ENCODE peak calls at places on chromosome 13, in eight cellular contexts. E is prostate gland, T is suprapubic skin, D is heart left ventricle, M is uterus, O is adrenal gland, W is IMR-90, B is GM12892. G is an unnamed sample.

GRCh38 chr13:57630661-57631606 is 610 bp upstream of the PCDH17 start:
- DNase-seq in E (no peak), W (no peak), B (no peak), M (no peak), O (no peak), D (no peak), T (no peak), G (peak; percentile 10)

GRCh38 chr13:101535192-101535746 is 82.8 kb downstream of the ITGBL1 start:
- DNase-seq in D (no peak), W (peak; percentile 44), M (no peak), E (no peak), O (no peak), T (no peak), B (no peak), G (no peak)

GRCh38 chr13:91372813-91373420 is 25.4 kb downstream of the MIR17HG start:
- DNase-seq in D (no peak), O (no peak), E (no peak), B (no peak), W (no peak), T (no peak), M (no peak), G (no peak)

GRCh38 chr13:31090921-31091624 is 70.6 kb downstream of the HSPH1 start:
- DNase-seq in W (peak; percentile 25), M (no peak), D (no peak), O (no peak), T (no peak), E (no peak), B (no peak), G (peak; percentile 7)

GRCh38 chr13:98511435-98511834 is 65.5 kb downstream of the STK24 start:
- DNase-seq in W (no peak), T (no peak), B (no peak), O (peak; percentile 16), E (no peak), D (no peak), M (no peak), G (no peak)

GRCh38 chr13:52405767-52406494 is at the start of gene THSD1:
- DNase-seq in B (peak; percentile 28), O (peak; percentile 47), T (peak; percentile 77), D (peak; percentile 89), M (peak; percentile 52), W (peak; percentile 41), E (peak; percentile 21), G (peak; percentile 34)

GRCh38 chr13:103100795-103101194 is 34.6 kb upstream of the SLC10A2 start:
- DNase-seq in D (no peak), M (no peak), T (no peak), O (no peak), E (no peak), B (no peak), W (no peak), G (no peak)

GRCh38 chr13:49225358-49226042 is 5.4 kb downstream of the MLNR start:
- DNase-seq in E (peak; percentile 50), W (no peak), B (no peak), T (no peak), M (no peak), D (no peak), O (no peak), G (peak; percentile 50)

GRCh38 chr13:75402787-75403186 is 79.2 kb downstream of the TBC1D4 start:
- DNase-seq in E (no peak), M (peak; percentile 33), W (no peak), B (no peak), D (peak; percentile 63), O (no peak), T (no peak), G (no peak)

GRCh38 chr13:106533101-106533939 is 2.1 kb downstream of the EFNB2 start:
- DNase-seq in O (peak; percentile 81), T (peak; percentile 85), E (peak; percentile 78), D (peak; percentile 88), M (peak; percentile 80), B (peak; percentile 25), W (peak; percentile 78), G (peak; percentile 83)

GRCh38 chr13:25687622-25688225 is 315.9 kb downstream of the ATP8A2 start:
- DNase-seq in D (no peak), T (no peak), B (no peak), E (peak; percentile 23), O (no peak), M (no peak), W (no peak), G (no peak)

GRCh38 chr13:38542601-38543000 is 144.3 kb upstream of the FREM2 start:
- DNase-seq in O (no peak), E (no peak), M (no peak), W (no peak), T (no peak), B (no peak), D (no peak), G (no peak)

GRCh38 chr13:63449549-63449948 is 2033.9 kb upstream of the PCDH20 start:
- DNase-seq in B (no peak), M (no peak), D (no peak), T (no peak), O (no peak), W (no peak), E (no peak), G (no peak)

DNA sequence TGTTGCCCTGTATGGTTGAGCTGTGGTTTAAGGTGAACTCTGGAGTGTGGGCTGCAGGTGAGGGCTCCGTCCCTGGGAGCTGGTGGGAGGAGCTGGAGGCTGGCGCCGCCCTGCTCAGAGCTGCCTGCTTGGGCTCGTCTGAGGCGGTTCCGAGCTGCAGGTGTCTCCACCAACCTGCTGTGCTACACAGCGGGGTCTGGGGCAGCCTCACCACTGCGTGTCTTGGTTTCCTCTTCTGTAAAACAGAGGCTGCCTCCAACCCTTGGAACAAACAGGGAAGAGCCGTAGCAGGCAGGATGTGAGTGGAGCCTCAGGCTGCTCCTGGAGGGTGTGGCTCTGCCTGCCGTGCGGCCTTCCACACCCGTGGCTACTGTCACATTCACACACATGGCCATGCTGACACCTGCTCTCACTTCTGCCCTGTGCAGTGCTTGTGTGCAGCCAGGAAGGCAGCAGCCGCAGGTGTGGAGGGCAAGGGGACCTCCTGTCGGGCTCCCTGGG is 21.4 kb downstream of the NAXD start:
- DNase-seq in O (peak; percentile 20), E (no peak), B (no peak), T (no peak), W (no peak), D (no peak), M (no peak), G (no peak)
- TF ChIP-seq POLR2A in O (no peak), E (no peak), B (peak; percentile 16), T (no peak), W (no peak), D (no peak), M (no peak), G (no peak)

GRCh38 chr13:42876810-42877550 is 95.6 kb downstream of the FAM216B start:
- DNase-seq in E (no peak), B (no peak), D (no peak), M (no peak), T (no peak), W (peak; percentile 66), O (no peak), G (no peak)

GRCh38 chr13:42878721-42879120 is 97.3 kb downstream of the FAM216B start:
- DNase-seq in O (no peak), W (no peak), M (no peak), D (no peak), B (no peak), T (no peak), E (no peak), G (no peak)

GRCh38 chr13:42873081-42873480 is 91.7 kb downstream of the FAM216B start:
- DNase-seq in E (no peak), D (no peak), O (no peak), W (peak; percentile 16), T (no peak), B (no peak), M (no peak), G (no peak)

GRCh38 chr13:42875448-42876269 is 94.3 kb downstream of the FAM216B start:
- DNase-seq in M (no peak), D (no peak), O (peak; percentile 55), E (no peak), B (no peak), T (no peak), W (peak; percentile 54), G (no peak)

GRCh38 chr13:42876270-42876714 is 94.9 kb downstream of the FAM216B start:
- DNase-seq in T (no peak), W (no peak), D (no peak), O (no peak), M (no peak), E (no peak), B (peak; percentile 46), G (no peak)
- TF ChIP-seq POLR2A in T (no peak), W (no peak), D (no peak), O (no peak), M (no peak), E (no peak), B (no peak), G (no peak)

GRCh38 chr13:44884076-44884729 is 105.1 kb downstream of the NUFIP1 start:
- DNase-seq in E (no peak), W (peak; percentile 86), D (no peak), O (no peak), T (no peak), M (no peak), B (no peak), G (no peak)
- TF ChIP-seq POLR2A in E (no peak), W (no peak), D (no peak), O (no peak), T (no peak), M (no peak), B (no peak), G (no peak)

GRCh38 chr13:50409186-50409585 is 393.9 kb downstream of the KCNRG start:
- DNase-seq in E (no peak), B (no peak), O (no peak), M (no peak), T (no peak), W (no peak), D (no peak), G (no peak)

GRCh38 chr13:50412046-50412617 is 396.9 kb downstream of the KCNRG start:
- DNase-seq in D (no peak), M (no peak), B (no peak), W (peak; percentile 36), O (no peak), E (no peak), T (no peak), G (no peak)

GRCh38 chr13:50408068-50408467 is 392.8 kb downstream of the KCNRG start:
- DNase-seq in D (no peak), M (no peak), O (no peak), W (no peak), B (no peak), T (no peak), E (no peak), G (no peak)

GRCh38 chr13:50414640-50415039 is 399.4 kb downstream of the KCNRG start:
- DNase-seq in W (no peak), T (no peak), M (no peak), O (no peak), D (no peak), B (no peak), E (no peak), G (no peak)

DNA sequence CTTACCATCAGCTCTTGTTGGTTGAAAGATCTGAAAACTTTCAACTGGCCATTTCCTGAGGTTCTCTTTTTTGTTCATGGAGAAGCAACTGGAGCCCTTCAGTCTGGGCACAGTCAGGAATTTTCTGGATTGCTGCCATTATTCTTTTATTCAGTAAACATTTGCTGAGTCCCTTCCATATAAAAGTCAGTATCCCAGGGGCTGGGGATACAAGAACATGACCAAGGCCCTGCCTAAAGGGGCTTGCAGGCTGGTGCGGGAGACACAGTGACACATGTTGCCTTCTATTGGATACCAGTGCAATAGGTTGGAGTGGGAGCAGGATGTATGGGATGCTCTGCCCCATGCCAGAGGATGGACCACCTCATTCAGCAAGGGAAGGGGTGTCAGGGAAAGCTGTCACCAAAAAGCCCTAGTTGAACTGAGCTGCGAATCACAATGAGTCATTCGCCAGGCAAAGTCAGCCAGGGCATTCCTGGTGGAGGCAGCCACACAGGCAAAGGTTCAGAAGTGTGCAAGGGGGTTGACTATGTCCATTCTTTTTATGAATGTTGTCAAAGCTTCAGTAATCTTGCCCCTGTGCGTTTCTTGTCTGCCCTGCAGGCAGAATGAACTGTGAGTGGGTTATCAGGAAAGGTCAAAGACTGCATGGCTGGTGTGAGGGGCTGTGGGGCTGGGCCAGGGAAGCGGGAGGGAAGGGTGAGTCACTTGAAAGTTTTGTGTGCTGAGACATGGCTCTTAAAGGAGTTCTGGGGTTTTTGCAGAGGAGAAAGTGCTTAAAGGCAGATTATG is 395.9 kb downstream of the KCNRG start:
- DNase-seq in O (peak; percentile 69), M (no peak), W (peak; percentile 86), B (no peak), E (no peak), T (no peak), D (peak; percentile 59), G (no peak)
- TF ChIP-seq POLR2A in O (no peak), M (no peak), W (no peak), B (no peak), E (no peak), T (no peak), D (no peak), G (no peak)